ENCODE peak calls at places on chromosomes 2 and 18, in seven cellular contexts. S, O, I, N, Q, K and E are unnamed samples.

GRCh38 chr2:144516417-144516980 is 3.4 kb downstream of the ZEB2 start:
- DNase-seq in S (no peak), O (peak; percentile 41), I (no peak), N (no peak), Q (no peak), K (no peak), E (no peak)

GRCh38 chr2:136005462-136006205 is 20.2 kb upstream of the DARS1 start:
- DNase-seq in S (no peak), O (no peak), I (no peak), N (no peak), Q (no peak), K (no peak), E (no peak)

GRCh38 chr18:22171839-22172582 is 2.6 kb downstream of the GATA6 start:
- DNase-seq in S (no peak), O (peak; percentile 53), I (no peak), N (no peak), Q (no peak), K (no peak), E (no peak)

GRCh38 chr18:70961933-70962332 is 673.1 kb downstream of the SOCS6 start:
- DNase-seq in S (no peak), O (no peak), I (no peak), N (no peak), Q (no peak), K (no peak), E (no peak)

GRCh38 chr2:72940786-72941185 is 23.5 kb downstream of the EMX1 start:
- DNase-seq in S (no peak), O (peak; percentile 59), I (peak; percentile 13), N (no peak), Q (no peak), K (no peak), E (no peak)

GRCh38 chr2:227939271-227940027 is 68.0 kb downstream of the DAW1 start:
- DNase-seq in S (no peak), O (peak; percentile 43), I (peak; percentile 8), N (peak; percentile 14), Q (no peak), K (no peak), E (peak; percentile 26)

GRCh38 chr2:121186261-121186660 is 98.7 kb downstream of the TFCP2L1 start:
- DNase-seq in S (no peak), O (no peak), I (no peak), N (no peak), Q (no peak), K (no peak), E (no peak)

GRCh38 chr2:138507267-138507666 is 5.7 kb downstream of the SPOPL start:
- DNase-seq in S (no peak), O (no peak), I (no peak), N (no peak), Q (no peak), K (no peak), E (no peak)

GRCh38 chr2:151805343-151805742 is 22.9 kb downstream of the ARL5A start:
- DNase-seq in S (no peak), O (no peak), I (no peak), N (no peak), Q (no peak), K (no peak), E (no peak)

GRCh38 chr2:238242731-238243495 is 3.1 kb upstream of the HES6 start:
- DNase-seq in S (no peak), O (no peak), I (no peak), N (no peak), Q (no peak), K (no peak), E (no peak)

GRCh38 chr2:220226076-220226475 is 598.6 kb downstream of the SLC4A3 start:
- DNase-seq in S (no peak), O (no peak), I (no peak), N (no peak), Q (no peak), K (no peak), E (no peak)

GRCh38 chr18:47944972-47945843 is 14.7 kb upstream of the SMAD2 start:
- DNase-seq in S (no peak), O (no peak), I (no peak), N (no peak), Q (no peak), K (no peak), E (peak; percentile 21)

GRCh38 chr18:12890964-12891363 is 6.9 kb upstream of the PTPN2 start:
- DNase-seq in S (no peak), O (no peak), I (no peak), N (no peak), Q (no peak), K (no peak), E (no peak)

GRCh38 chr18:41977233-41977632 is 22.2 kb downstream of the PIK3C3 start:
- DNase-seq in S (no peak), O (no peak), I (no peak), N (no peak), Q (no peak), K (no peak), E (no peak)

GRCh38 chr18:48139427-48140347 is 209.2 kb upstream of the SMAD2 start:
- DNase-seq in S (peak; percentile 93), O (no peak), I (no peak), N (no peak), Q (no peak), K (no peak), E (no peak)

GRCh38 chr18:37364237-37364636 is 201.4 kb downstream of the CELF4 start:
- DNase-seq in S (peak; percentile 34), O (no peak), I (no peak), N (no peak), Q (no peak), K (no peak), E (no peak)

GRCh38 chr18:67300498-67300897 is 216.0 kb downstream of the DSEL start:
- DNase-seq in S (no peak), O (peak; percentile 8), I (no peak), N (no peak), Q (no peak), K (no peak), E (no peak)

GRCh38 chr2:25698752-25699151 is 25.4 kb upstream of the DTNB start:
- DNase-seq in S (no peak), O (no peak), I (no peak), N (no peak), Q (no peak), K (no peak), E (no peak)

GRCh38 chr18:47619771-47620170 is 310.7 kb downstream of the SMAD2 start:
- DNase-seq in S (no peak), O (no peak), I (no peak), N (no peak), Q (no peak), K (no peak), E (no peak)

GRCh38 chr2:202051499-202052161 is 18.0 kb downstream of the FZD7 start:
- DNase-seq in S (no peak), O (no peak), I (peak; percentile 82), N (peak; percentile 70), Q (no peak), K (no peak), E (no peak)

GRCh38 chr2:118852605-118853128 is 5.2 kb upstream of the EN1 start:
- DNase-seq in S (no peak), O (no peak), I (no peak), N (no peak), Q (no peak), K (no peak), E (peak; percentile 20)

GRCh38 chr2:162091325-162092007 is 17.5 kb upstream of the DPP4 start:
- DNase-seq in S (peak; percentile 28), O (no peak), I (no peak), N (peak; percentile 61), Q (no peak), K (no peak), E (no peak)

GRCh38 chr2:111900859-111901258 is 2.5 kb downstream of the MERTK start:
- DNase-seq in S (no peak), O (no peak), I (no peak), N (no peak), Q (no peak), K (no peak), E (no peak)

GRCh38 chr2:120465989-120466703 is 120.2 kb downstream of the INHBB start:
- DNase-seq in S (no peak), O (peak; percentile 41), I (no peak), N (no peak), Q (no peak), K (no peak), E (no peak)

GRCh38 chr2:68861330-68861729 is 9.9 kb downstream of the BMP10 start:
- DNase-seq in S (no peak), O (no peak), I (no peak), N (no peak), Q (no peak), K (no peak), E (no peak)

GRCh38 chr2:128514555-128514955 is 195.9 kb upstream of the HS6ST1 start:
- DNase-seq in S (no peak), O (no peak), I (no peak), N (no peak), Q (no peak), K (no peak), E (no peak)

GRCh38 chr2:217223222-217223930 is 363.5 kb upstream of the TNP1 start:
- DNase-seq in S (no peak), O (no peak), I (peak; percentile 45), N (peak; percentile 66), Q (no peak), K (peak; percentile 28), E (peak; percentile 62)

GRCh38 chr2:196239622-196240587 is 68.5 kb upstream of the STK17B start:
- DNase-seq in S (peak; percentile 72), O (no peak), I (peak; percentile 40), N (no peak), Q (peak; percentile 20), K (peak; percentile 68), E (peak; percentile 61)

GRCh38 chr18:23887035-23887434 is 127.5 kb upstream of the TTC39C start:
- DNase-seq in S (no peak), O (no peak), I (no peak), N (no peak), Q (no peak), K (no peak), E (no peak)